ENCODE peak calls at places on chromosomes 6 and 20, in ten cellular contexts. K is mammary epithelial cell; M is prostate gland; L is left ventricle myocardium inferior; V is CD8-positive, alpha-beta T cell; S is HCT116; Z is aorta; T is IMR-90; B is WERI-Rb-1; D is A549. R is an unnamed sample.

GRCh38 chr6:110590821-110591351 is 114.5 kb upstream of the SLC22A16 start:
- DNase-seq in T (peak), L (no peak), M (no peak), V (no peak), D (no peak), S (no peak), B (no peak), Z (no peak), K (peak), R (no peak)

GRCh38 chr20:33399924-33400323 is 1.4 kb downstream of the CDK5RAP1 start:
- DNase-seq in K (no peak), Z (no peak), V (no peak), B (no peak), D (no peak), L (no peak), M (no peak), S (no peak), T (no peak), R (no peak)

GRCh38 chr6:144007779-144008500 is at the start of gene PLAGL1:
- DNase-seq in K (peak), B (peak), D (peak), L (peak), S (peak), Z (peak), M (peak), V (no peak), T (peak), R (no peak)

GRCh38 chr20:17473662-17474061 is 57.5 kb downstream of the BFSP1 start:
- DNase-seq in Z (no peak), B (no peak), K (no peak), V (no peak), L (no peak), T (no peak), M (no peak), S (no peak), D (no peak), R (no peak)

GRCh38 chr6:56866917-56867522 is 87.9 kb upstream of the BEND6 start:
- DNase-seq in M (no peak), S (no peak), V (no peak), T (peak), B (no peak), K (peak), D (no peak), Z (no peak), L (no peak), R (no peak)

GRCh38 chr20:15937179-15937578 is 636.1 kb downstream of the KIF16B start:
- DNase-seq in D (no peak), V (no peak), L (no peak), Z (no peak), T (no peak), S (no peak), M (no peak), K (no peak), B (no peak), R (no peak)

GRCh38 chr6:63188828-63189227 is 22.4 kb upstream of the FKBP1C start:
- DNase-seq in B (no peak), T (no peak), M (no peak), S (no peak), D (no peak), L (no peak), K (no peak), Z (no peak), V (no peak), R (no peak)

GRCh38 chr20:59754551-59754950 is 150.2 kb downstream of the PHACTR3 start:
- DNase-seq in D (no peak), L (no peak), K (no peak), V (no peak), B (no peak), S (no peak), T (no peak), M (no peak), Z (no peak), R (no peak)

GRCh38 chr20:12535316-12535715 is 473.5 kb upstream of the SPTLC3 start:
- DNase-seq in T (no peak), Z (no peak), M (no peak), D (no peak), S (no peak), V (no peak), B (peak), K (no peak), L (no peak), R (no peak)

GRCh38 chr6:53794073-53794719 is 609 bp upstream of the LRRC1 start:
- DNase-seq in Z (peak), T (peak), S (peak), M (peak), B (peak), L (peak), V (peak), K (peak), D (peak), R (peak)

GRCh38 chr6:82057846-82058554 is 189.5 kb downstream of the IBTK start:
- DNase-seq in M (no peak), S (no peak), D (no peak), T (peak), K (peak), L (no peak), B (no peak), Z (no peak), V (no peak), R (no peak)

GRCh38 chr6:105851181-105851580 is 235.0 kb upstream of the PRDM1 start:
- DNase-seq in D (no peak), M (no peak), V (no peak), T (peak), K (no peak), Z (no peak), B (peak), L (peak), S (no peak), R (no peak)

GRCh38 chr6:69719602-69720193 is 77.1 kb downstream of the LMBRD1 start:
- DNase-seq in V (no peak), L (no peak), K (peak), M (no peak), T (peak), Z (no peak), D (peak), B (peak), S (peak), R (no peak)

GRCh38 chr6:149963212-149963461 is 606 bp upstream of the ULBP1 start:
- DNase-seq in D (peak), B (peak), S (peak), L (no peak), T (peak), M (no peak), V (no peak), K (no peak), Z (no peak), R (no peak)

GRCh38 chr20:17810847-17811604 is 111.3 kb downstream of the BANF2 start:
- DNase-seq in S (no peak), Z (no peak), D (no peak), V (no peak), B (no peak), T (no peak), L (no peak), M (no peak), K (no peak), R (no peak)

GRCh38 chr20:31833130-31833930 is 12.1 kb downstream of the FOXS1 start:
- DNase-seq in M (no peak), B (peak), S (peak), T (peak), K (no peak), V (peak), L (peak), Z (peak), D (peak), R (peak)

GRCh38 chr6:87472525-87473418 is at the start of gene SLC35A1:
- DNase-seq in T (peak), V (peak), S (peak), D (peak), L (peak), Z (peak), M (peak), B (peak), K (peak), R (peak)

GRCh38 chr6:4521070-4521469 is 255.1 kb upstream of the CDYL start:
- DNase-seq in D (no peak), S (no peak), M (no peak), K (no peak), L (no peak), T (no peak), B (no peak), Z (no peak), V (no peak), R (no peak)

GRCh38 chr6:153989989-153990388 is 49.1 kb upstream of the OPRM1 start:
- DNase-seq in S (no peak), T (no peak), M (no peak), Z (no peak), B (no peak), D (no peak), L (no peak), V (no peak), K (no peak), R (no peak)

GRCh38 chr20:32358632-32358882 is 426 bp downstream of the ASXL1 start:
- DNase-seq in D (no peak), M (no peak), T (no peak), Z (no peak), V (no peak), L (no peak), S (no peak), K (no peak), B (no peak), R (no peak)

GRCh38 chr6:165049362-165049761 is 260.0 kb downstream of the C6orf118 start:
- DNase-seq in M (no peak), B (peak), V (no peak), D (no peak), T (no peak), Z (no peak), S (peak), K (no peak), L (no peak), R (no peak)

GRCh38 chr20:5528719-5529256 is 212.0 kb upstream of the PROKR2 start:
- DNase-seq in M (peak), K (peak), L (peak), S (peak), V (peak), D (peak), B (peak), T (peak), Z (no peak), R (peak)

GRCh38 chr6:33683051-33683571 is 28.4 kb downstream of the UQCC2 start:
- DNase-seq in D (no peak), Z (no peak), L (no peak), S (no peak), K (no peak), V (no peak), M (no peak), T (no peak), B (no peak), R (peak)

GRCh38 chr6:134132494-134133141 is 80.2 kb upstream of the SLC2A12 start:
- DNase-seq in S (no peak), K (no peak), M (no peak), T (peak), B (no peak), Z (no peak), L (no peak), V (no peak), D (no peak), R (no peak)

GRCh38 chr6:24720131-24720603 is 1.2 kb upstream of the C6orf62 start:
- DNase-seq in Z (peak), D (peak), V (peak), L (peak), T (peak), M (peak), K (peak), S (no peak), B (peak), R (no peak)

GRCh38 chr20:22720206-22720605 is 135.8 kb upstream of the FOXA2 start:
- DNase-seq in T (no peak), S (no peak), M (no peak), D (no peak), B (no peak), L (no peak), K (no peak), Z (no peak), V (no peak), R (no peak)

GRCh38 chr20:13708234-13708633 is 69.5 kb upstream of the TASP1 start:
- DNase-seq in V (no peak), T (no peak), M (no peak), B (no peak), L (no peak), S (no peak), D (no peak), K (no peak), Z (no peak), R (no peak)

GRCh38 chr6:109344226-109344625 is 38.0 kb downstream of the CD164 start:
- DNase-seq in M (no peak), V (no peak), B (no peak), K (peak), T (no peak), Z (no peak), D (no peak), S (no peak), L (no peak), R (no peak)

GRCh38 chr6:2226775-2227174 is 18.6 kb downstream of the GMDS start:
- DNase-seq in M (no peak), L (no peak), T (no peak), S (no peak), V (no peak), K (no peak), B (no peak), D (no peak), Z (no peak), R (no peak)
- H3K27ac ChIP-seq in M (no peak), L (no peak), T (no peak), S (no peak), V (no peak), K (no peak), B (no peak), D (no peak), Z (no peak), R (no peak)

GRCh38 chr20:25551413-25552210 is 33.7 kb downstream of the NINL start:
- DNase-seq in V (no peak), M (no peak), L (no peak), S (no peak), T (no peak), Z (no peak), D (no peak), B (peak), K (no peak), R (no peak)
- H3K27ac ChIP-seq in V (no peak), M (peak), L (no peak), S (no peak), T (no peak), Z (no peak), D (peak), B (peak), K (no peak), R (no peak)

DNA sequence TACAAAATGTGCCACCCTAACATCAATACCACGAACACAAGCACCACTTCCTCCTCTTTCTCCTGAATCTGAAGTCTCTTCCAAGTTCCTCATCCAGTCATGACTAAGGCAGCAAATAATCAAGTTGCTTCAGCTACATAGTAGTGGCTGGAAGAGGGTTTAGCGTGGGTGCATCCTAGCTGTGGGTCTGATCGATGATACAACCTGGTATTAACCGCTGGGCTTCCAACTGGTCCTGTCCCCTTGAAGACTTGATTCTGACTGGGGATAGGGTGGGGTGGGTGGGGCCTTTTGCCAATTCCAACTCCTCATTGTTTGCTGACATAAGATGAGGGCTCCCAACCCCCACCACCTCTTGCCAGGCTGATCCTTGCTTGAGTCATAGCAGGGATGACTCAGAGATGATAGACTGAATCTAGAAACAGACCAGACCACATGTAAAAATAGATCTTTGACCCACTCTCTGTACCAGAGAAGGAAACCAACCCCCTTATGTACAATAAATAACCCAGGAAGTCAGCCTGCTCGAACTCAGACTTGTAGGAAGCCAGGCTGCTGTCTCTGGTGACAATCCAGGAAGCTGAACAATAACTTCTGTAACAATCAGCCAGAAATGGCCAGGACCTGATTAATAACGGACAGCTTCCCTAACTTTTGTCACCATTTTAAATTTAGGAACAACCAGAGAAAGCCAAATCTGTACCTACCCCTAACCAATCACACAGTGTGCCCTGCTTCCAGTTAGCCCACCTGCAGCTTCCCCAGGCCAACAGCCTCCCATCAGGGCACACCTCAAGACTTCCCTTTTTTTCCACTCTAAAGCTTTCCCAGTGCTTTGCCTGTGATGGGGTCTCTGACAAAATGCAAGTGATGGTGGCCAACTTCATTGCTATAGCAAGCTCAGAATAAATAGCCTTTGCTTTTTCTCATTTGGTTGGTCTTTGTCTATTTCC is 68.9 kb upstream of the FAM184A start:
- DNase-seq in Z (peak), T (peak), S (peak), L (no peak), V (no peak), B (no peak), K (peak), M (no peak), D (peak), R (no peak)
- H3K27ac ChIP-seq in Z (no peak), T (peak), S (peak), L (no peak), V (no peak), B (no peak), K (peak), M (no peak), D (peak), R (no peak)

DNA sequence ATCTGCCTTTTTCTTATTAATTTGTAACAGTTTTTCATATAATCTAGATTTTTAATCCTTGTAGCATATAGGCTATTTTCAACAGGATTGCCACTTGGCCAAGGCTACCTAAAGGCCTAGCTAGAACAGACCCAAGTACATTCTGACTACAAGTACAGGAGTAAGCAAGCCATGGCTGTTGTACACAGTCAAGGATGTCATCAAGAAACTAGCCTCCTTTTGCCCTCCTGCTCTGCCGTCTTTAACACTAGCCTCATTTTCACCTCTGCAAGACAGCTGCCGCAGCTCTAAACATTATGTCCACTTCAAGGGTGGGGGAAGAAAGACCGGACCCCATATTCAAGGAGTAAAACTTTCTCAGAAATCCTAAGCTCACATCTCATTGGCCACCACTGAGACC is 45.1 kb downstream of the EPB41L2 start:
- DNase-seq in B (no peak), S (no peak), Z (no peak), D (no peak), K (no peak), M (no peak), T (no peak), L (no peak), V (no peak), R (no peak)
- H3K27ac ChIP-seq in B (no peak), S (no peak), Z (no peak), D (no peak), K (no peak), M (no peak), T (no peak), L (no peak), V (no peak), R (no peak)

DNA sequence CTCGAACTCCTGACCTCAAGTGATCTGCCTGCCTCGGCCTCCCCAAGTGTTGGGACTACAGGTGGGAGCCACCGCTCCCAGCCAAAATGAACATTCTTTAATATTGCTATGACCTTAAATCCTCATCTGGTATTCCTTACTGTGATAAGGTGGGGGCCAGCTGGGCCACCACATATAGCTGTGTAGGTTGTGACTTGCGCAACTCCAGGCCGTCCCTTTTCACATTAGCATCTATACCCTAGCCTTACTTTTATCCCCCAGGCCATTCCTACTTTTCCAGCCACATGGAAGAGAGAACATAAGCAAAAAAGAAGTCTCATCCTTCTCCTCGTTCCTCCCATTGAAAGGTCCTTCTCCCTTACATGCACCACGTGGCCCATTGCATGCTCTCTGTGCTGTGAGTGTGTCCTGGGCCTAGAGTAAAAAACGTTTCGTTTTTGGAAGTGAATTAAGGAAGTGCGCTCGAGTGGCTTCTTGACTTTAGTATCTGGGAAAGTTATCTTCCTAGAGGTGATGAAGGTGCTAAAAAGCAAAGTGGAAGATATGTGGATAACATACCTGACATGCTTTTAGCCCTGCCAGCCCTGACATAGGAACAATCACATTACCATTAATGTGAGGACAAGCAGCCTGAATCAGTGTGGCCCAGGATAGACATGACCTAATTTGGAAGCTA is 56.8 kb upstream of the KIF13A start:
- DNase-seq in D (no peak), S (no peak), V (no peak), Z (no peak), B (no peak), T (no peak), L (no peak), K (no peak), M (no peak), R (no peak)
- H3K27ac ChIP-seq in D (peak), S (no peak), V (no peak), Z (peak), B (no peak), T (no peak), L (no peak), K (no peak), M (no peak), R (no peak)

DNA sequence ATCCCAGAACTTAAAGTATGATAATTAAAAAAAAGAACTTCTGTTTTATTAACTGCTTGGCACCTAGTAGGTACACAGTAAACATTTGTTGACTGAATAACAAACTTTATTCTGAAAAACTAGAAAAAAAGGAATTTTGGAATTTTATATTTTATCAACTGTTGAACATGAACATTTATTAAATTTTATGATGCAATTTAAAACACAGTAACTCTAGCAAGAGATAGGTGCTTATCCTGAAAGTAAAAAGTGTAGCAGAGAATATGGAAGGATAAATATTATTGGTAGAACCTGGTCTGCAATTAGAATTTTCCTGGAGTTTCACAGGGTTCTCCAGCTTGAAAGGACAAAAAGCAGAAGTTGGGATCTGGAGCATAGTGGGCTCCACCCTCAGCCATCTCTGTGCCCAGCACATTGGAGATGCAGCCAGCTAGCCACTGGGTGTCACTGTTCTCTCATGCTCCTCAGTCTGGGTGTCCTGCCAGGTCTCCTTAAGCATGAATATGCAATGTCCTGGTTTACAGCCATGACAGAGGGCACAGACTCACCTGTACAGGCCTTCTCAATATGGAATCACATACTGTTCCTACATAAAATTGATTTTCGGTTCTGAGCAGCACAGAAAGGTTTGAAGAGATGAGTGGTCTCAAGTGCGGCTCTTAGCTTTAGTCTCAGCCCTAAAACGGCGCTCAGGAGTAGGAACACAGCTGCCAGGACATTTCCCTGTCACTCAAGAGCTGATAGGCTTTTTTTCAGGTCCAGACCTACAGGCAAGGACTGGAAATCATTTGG is 31.7 kb upstream of the IL20RA start:
- DNase-seq in V (peak), L (peak), M (peak), D (peak), Z (no peak), T (peak), B (peak), K (peak), S (peak), R (no peak)
- H3K27ac ChIP-seq in V (no peak), L (no peak), M (no peak), D (no peak), Z (no peak), T (no peak), B (no peak), K (no peak), S (no peak), R (no peak)

GRCh38 chr6:28656715-28657114 is 131.0 kb downstream of the GPX5 start:
- DNase-seq in D (no peak), K (no peak), M (no peak), V (no peak), Z (no peak), B (no peak), L (no peak), S (no peak), T (no peak), R (no peak)
- H3K27ac ChIP-seq in D (no peak), K (no peak), M (no peak), V (no peak), Z (no peak), B (no peak), L (no peak), S (no peak), T (no peak), R (no peak)